ENCODE peak calls at places on chromosomes 12 and 14, in nine cellular contexts. Y is adipocyte, A is astrocyte of the spinal cord, V is lung, F is H7, J is Peyer's patch, O is fibroblast of the aortic adventitia, L is foreskin fibroblast, E is A549. N is an unnamed sample.
A peak's percentile ranks its signal among the peaks of the same experiment; 100 is the strongest.

GRCh38 chr12:22333186-22333745 is 1.2 kb downstream of the ST8SIA1 start:
- DNase-seq in E (no peak), F (no peak), J (no peak), L (peak; percentile 80), A (peak; percentile 28), O (peak; percentile 22), V (no peak), Y (no peak), N (no peak)

GRCh38 chr12:89417246-89417977 is 65.1 kb upstream of the DUSP6 start:
- DNase-seq in E (no peak), L (peak; percentile 69), J (no peak), O (peak; percentile 52), V (no peak), A (peak; percentile 34), Y (peak; percentile 25), F (no peak), N (no peak)

GRCh38 chr12:88420460-88420859 is 159.8 kb downstream of the KITLG start:
- DNase-seq in E (peak; percentile 3), F (no peak), L (peak; percentile 94), Y (peak; percentile 93), J (no peak), O (peak; percentile 96), A (peak; percentile 88), V (no peak), N (no peak)

GRCh38 chr14:27008187-27008586 is 410.4 kb upstream of the NOVA1 start:
- DNase-seq in L (no peak), F (no peak), V (no peak), A (no peak), E (no peak), Y (no peak), J (no peak), O (no peak), N (no peak)

GRCh38 chr14:105228562-105228961 is 19.8 kb upstream of the BTBD6 start:
- DNase-seq in F (no peak), E (no peak), O (no peak), A (no peak), L (no peak), J (no peak), V (no peak), Y (no peak), N (no peak)

GRCh38 chr12:69007166-69007857 is 74.3 kb upstream of the CPM start:
- DNase-seq in L (peak; percentile 89), A (peak; percentile 84), Y (peak; percentile 82), E (no peak), F (peak; percentile 6), V (peak; percentile 34), O (peak; percentile 88), J (peak; percentile 49), N (no peak)

GRCh38 chr14:77208266-77208978 is 26.8 kb downstream of the TMEM63C start:
- DNase-seq in E (peak; percentile 61), O (peak; percentile 70), V (peak; percentile 77), J (peak; percentile 74), L (peak; percentile 87), Y (peak; percentile 84), F (peak; percentile 90), A (peak; percentile 49), N (peak; percentile 76)

GRCh38 chr14:96119947-96120346 is 80.8 kb downstream of the C14orf132 start:
- DNase-seq in J (no peak), V (no peak), Y (peak; percentile 59), L (peak; percentile 61), F (no peak), A (no peak), O (no peak), E (no peak), N (no peak)

GRCh38 chr12:94042321-94042720 is 106.1 kb upstream of the PLXNC1 start:
- DNase-seq in L (no peak), J (no peak), A (no peak), V (no peak), E (no peak), F (no peak), Y (no peak), O (peak; percentile 13), N (no peak)

GRCh38 chr12:131468206-131468605 is 242.7 kb upstream of the SFSWAP start:
- DNase-seq in A (no peak), O (no peak), J (no peak), V (no peak), L (no peak), F (no peak), Y (no peak), E (no peak), N (no peak)

GRCh38 chr12:115553622-115554021 is 723.9 kb downstream of the MED13L start:
- DNase-seq in E (no peak), J (no peak), L (no peak), A (no peak), O (no peak), F (no peak), Y (no peak), V (no peak), N (no peak)

GRCh38 chr12:92065664-92066063 is 80.0 kb downstream of the BTG1 start:
- DNase-seq in O (no peak), V (no peak), A (no peak), E (no peak), F (no peak), L (no peak), J (no peak), Y (no peak), N (no peak)

GRCh38 chr12:92062539-92063493 is 82.8 kb downstream of the BTG1 start:
- DNase-seq in Y (peak; percentile 22), F (no peak), E (no peak), J (no peak), V (no peak), A (no peak), L (no peak), O (no peak), N (no peak)

GRCh38 chr12:92065018-92065499 is 80.6 kb downstream of the BTG1 start:
- DNase-seq in F (no peak), Y (peak; percentile 15), V (peak; percentile 33), O (peak; percentile 44), E (peak; percentile 34), A (peak; percentile 41), J (no peak), L (peak; percentile 39), N (no peak)

GRCh38 chr12:92063641-92064040 is 82.0 kb downstream of the BTG1 start:
- DNase-seq in V (no peak), Y (peak; percentile 48), O (no peak), J (no peak), E (no peak), L (peak; percentile 59), A (peak; percentile 40), F (no peak), N (no peak)

DNA sequence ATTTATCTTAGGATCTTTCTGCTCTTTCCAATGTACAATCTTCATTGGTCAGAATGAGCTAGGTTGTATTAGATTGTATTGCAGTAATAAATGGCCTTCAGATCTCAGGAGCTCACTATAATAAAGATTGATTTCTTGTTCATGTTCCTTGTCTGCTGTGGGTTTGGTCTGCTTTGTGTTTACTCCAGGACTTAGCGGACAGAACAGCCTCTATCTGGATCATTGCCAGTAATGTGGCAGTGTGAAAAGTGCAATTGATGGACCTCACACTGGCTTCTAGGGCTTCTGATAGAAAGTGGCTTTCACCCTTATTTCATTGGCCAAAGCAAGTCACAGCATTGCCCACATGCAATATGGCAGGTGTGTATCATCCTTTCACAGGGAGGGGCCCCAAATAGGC is 81.2 kb downstream of the BTG1 start:
- DNase-seq in L (no peak), F (no peak), E (no peak), V (no peak), Y (no peak), O (no peak), A (no peak), J (no peak), N (no peak)
- H3K4me3 ChIP-seq in L (no peak overlapping the region), F (no peak overlapping the region), E (peak overlapping the region; percentile 20), V (no peak overlapping the region), Y (peak overlapping the region; percentile 47), O (no peak overlapping the region), A (no peak overlapping the region), J (no peak overlapping the region), N (peak overlapping the region; percentile 31)

DNA sequence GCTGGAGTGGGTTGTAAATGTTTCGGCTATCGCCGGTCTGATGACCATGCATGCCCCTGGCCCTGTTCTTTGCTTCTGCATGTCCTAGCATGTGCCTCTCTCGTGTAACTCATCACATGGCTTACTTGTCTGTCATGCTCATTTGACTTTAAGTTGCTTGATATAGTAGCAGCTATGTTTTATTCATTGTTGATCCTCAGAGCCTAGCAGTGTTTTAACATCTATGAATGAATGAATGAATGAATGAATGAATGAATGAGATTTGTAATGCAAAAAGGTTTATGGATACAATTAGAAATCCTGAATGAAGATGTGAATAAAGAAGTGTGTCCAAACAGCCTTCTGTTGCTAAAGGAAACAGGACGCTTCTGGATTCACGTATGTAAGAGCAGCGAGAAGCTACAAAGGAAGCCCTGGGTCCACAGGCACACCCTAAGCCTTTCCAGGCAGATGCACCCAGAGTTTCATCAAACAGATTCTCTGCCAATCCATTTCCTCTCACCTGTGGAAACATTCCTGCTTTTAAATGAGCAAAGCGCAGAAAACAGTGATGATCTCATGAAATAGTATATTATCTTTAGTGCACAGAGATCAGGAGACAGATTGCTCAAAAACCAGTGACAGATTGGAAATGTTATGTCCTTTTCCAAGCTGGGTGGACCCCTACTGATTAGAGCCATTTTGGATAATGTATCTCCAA is 3.4 kb downstream of the GSG1 start:
- DNase-seq in E (no peak), F (no peak), O (no peak), L (peak; percentile 19), Y (no peak), A (peak; percentile 7), J (no peak), V (no peak), N (no peak)
- H3K4me3 ChIP-seq in E (no peak overlapping the region), F (no peak overlapping the region), O (no peak overlapping the region), L (peak overlapping the region; percentile 51), Y (peak overlapping the region; percentile 71), A (no peak overlapping the region), J (no peak overlapping the region), V (no peak overlapping the region), N (no peak overlapping the region)

DNA sequence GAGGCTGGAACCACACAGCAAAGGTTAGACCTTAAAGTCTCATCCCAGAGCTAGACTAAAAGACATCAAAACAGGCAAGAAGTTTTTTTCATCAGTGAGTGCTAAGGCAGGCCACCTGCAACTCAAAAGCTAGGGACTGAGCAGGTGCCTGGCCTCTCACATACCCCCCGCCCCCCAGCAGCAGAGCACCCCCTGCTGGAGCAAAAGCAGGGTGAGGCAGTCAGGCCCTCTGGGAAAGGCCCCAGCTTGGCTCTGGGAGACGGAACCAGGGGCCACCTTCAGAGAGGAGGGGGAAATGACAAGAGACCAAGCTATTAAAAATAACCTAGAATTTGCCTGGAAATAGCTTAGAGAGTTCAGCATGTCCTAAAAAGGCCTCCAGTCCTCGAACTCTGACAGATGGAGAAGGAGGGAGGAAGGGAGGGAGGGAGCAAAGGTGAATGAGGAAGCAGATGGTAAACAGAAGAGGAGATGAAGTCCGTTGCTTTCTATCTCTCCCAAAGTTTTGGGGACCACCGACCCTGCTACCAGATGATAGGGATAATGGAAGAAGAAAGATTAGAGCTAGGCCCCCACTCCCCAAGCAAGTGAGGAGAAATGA is 1.8 kb downstream of the ITGA7 start:
- DNase-seq in O (no peak), A (no peak), F (peak; percentile 92), V (no peak), E (peak; percentile 41), Y (no peak), L (no peak), J (no peak), N (no peak)
- H3K4me3 ChIP-seq in O (peak overlapping the region; percentile 66), A (peak overlapping the region; percentile 53), F (no peak overlapping the region), V (no peak overlapping the region), E (no peak overlapping the region), Y (peak overlapping the region; percentile 85), L (peak overlapping the region; percentile 66), J (peak overlapping the region; percentile 55), N (no peak overlapping the region)

DNA sequence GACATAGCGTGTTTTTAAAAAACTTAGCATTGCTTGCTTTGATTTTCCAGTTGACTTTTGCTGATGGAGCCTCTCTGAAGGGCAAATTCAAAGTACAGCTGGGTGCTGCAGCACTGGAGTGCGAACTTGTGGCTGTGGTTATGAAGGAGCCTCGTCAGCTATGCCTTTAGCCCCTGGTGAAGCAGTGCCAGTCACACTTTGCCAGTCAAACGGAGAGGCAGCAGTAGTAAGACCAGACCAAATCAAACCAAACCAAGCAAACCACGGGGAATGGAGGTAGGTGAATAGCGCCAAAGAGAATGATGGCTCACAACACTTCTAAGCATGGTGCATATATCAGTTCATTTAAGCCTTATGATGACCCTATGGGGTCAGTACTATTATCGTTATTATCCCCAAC is 15.1 kb upstream of the SLC38A2 start:
- DNase-seq in L (no peak), E (no peak), A (no peak), Y (no peak), F (no peak), J (peak; percentile 69), V (no peak), O (no peak), N (no peak)
- H3K4me3 ChIP-seq in L (no peak overlapping the region), E (no peak overlapping the region), A (no peak overlapping the region), Y (peak overlapping the region; percentile 73), F (no peak overlapping the region), J (no peak overlapping the region), V (no peak overlapping the region), O (peak overlapping the region; percentile 42), N (no peak overlapping the region)